ENCODE peak calls at places on chromosomes 12 and 14, in six cellular contexts. One of them, this sample, is unnamed.

GRCh38 chr12:94150483-94151225 is 2.3 kb downstream of the PLXNC1 start:
- DNase-seq in stomach: peak; percentile 31
- DNase-seq in fibroblast of pulmonary artery: no peak
- DNase-seq in fibroblast of lung: no peak
- DNase-seq in spleen: peak; percentile 91
- DNase-seq in heart left ventricle: no peak
- DNase-seq in this sample: no peak

GRCh38 chr12:93237235-93237915 is 140.3 kb upstream of the NUDT4 start:
- DNase-seq in spleen: no peak
- DNase-seq in fibroblast of pulmonary artery: peak; percentile 86
- DNase-seq in fibroblast of lung: peak; percentile 77
- DNase-seq in stomach: no peak
- DNase-seq in heart left ventricle: no peak
- DNase-seq in this sample: no peak

GRCh38 chr12:124744659-124745467 is 118.8 kb downstream of the SCARB1 start:
- DNase-seq in heart left ventricle: no peak
- DNase-seq in stomach: no peak
- DNase-seq in spleen: no peak
- DNase-seq in fibroblast of pulmonary artery: no peak
- DNase-seq in fibroblast of lung: no peak
- DNase-seq in this sample: no peak

GRCh38 chr12:51368640-51369517 is 22.3 kb downstream of the GALNT6 start:
- DNase-seq in spleen: peak; percentile 96
- DNase-seq in fibroblast of pulmonary artery: peak; percentile 82
- DNase-seq in heart left ventricle: peak; percentile 35
- DNase-seq in fibroblast of lung: no peak
- DNase-seq in stomach: peak; percentile 60
- DNase-seq in this sample: peak; percentile 63

GRCh38 chr12:4562034-4562657 is at the start of gene DYRK4:
- DNase-seq in spleen: peak; percentile 87
- DNase-seq in heart left ventricle: peak; percentile 81
- DNase-seq in stomach: peak; percentile 81
- DNase-seq in fibroblast of lung: peak; percentile 77
- DNase-seq in fibroblast of pulmonary artery: peak; percentile 71
- DNase-seq in this sample: peak; percentile 28

GRCh38 chr12:61018571-61018970 is 1241.6 kb upstream of the USP15 start:
- DNase-seq in heart left ventricle: no peak
- DNase-seq in spleen: no peak
- DNase-seq in fibroblast of pulmonary artery: no peak
- DNase-seq in stomach: no peak
- DNase-seq in fibroblast of lung: no peak
- DNase-seq in this sample: no peak

GRCh38 chr12:95918194-95918993 is 24.0 kb downstream of the CCDC38 start:
- DNase-seq in stomach: peak; percentile 30
- DNase-seq in fibroblast of lung: peak; percentile 53
- DNase-seq in fibroblast of pulmonary artery: peak; percentile 57
- DNase-seq in spleen: no peak
- DNase-seq in heart left ventricle: no peak
- DNase-seq in this sample: no peak

GRCh38 chr14:32197919-32198318 is 3.9 kb upstream of the RNU6-7 start:
- DNase-seq in stomach: no peak
- DNase-seq in spleen: no peak
- DNase-seq in fibroblast of pulmonary artery: no peak
- DNase-seq in heart left ventricle: no peak
- DNase-seq in fibroblast of lung: no peak
- DNase-seq in this sample: no peak

GRCh38 chr12:32644455-32644854 is 34.6 kb upstream of the DNM1L start:
- DNase-seq in heart left ventricle: no peak
- DNase-seq in stomach: no peak
- DNase-seq in fibroblast of pulmonary artery: peak; percentile 61
- DNase-seq in spleen: no peak
- DNase-seq in fibroblast of lung: no peak
- DNase-seq in this sample: no peak

GRCh38 chr12:6852651-6853354 is 853 bp downstream of the USP5 start:
- DNase-seq in heart left ventricle: no peak
- DNase-seq in stomach: peak; percentile 32
- DNase-seq in spleen: peak; percentile 84
- DNase-seq in fibroblast of lung: peak; percentile 82
- DNase-seq in fibroblast of pulmonary artery: peak; percentile 73
- DNase-seq in this sample: no peak

GRCh38 chr12:41190360-41190759 is 2.2 kb downstream of the PDZRN4 start:
- DNase-seq in fibroblast of lung: no peak
- DNase-seq in heart left ventricle: no peak
- DNase-seq in spleen: no peak
- DNase-seq in fibroblast of pulmonary artery: peak; percentile 3
- DNase-seq in stomach: no peak
- DNase-seq in this sample: no peak

GRCh38 chr14:103536693-103537092 is 7.7 kb downstream of the TRMT61A start:
- DNase-seq in spleen: no peak
- DNase-seq in fibroblast of lung: no peak
- DNase-seq in stomach: no peak
- DNase-seq in heart left ventricle: no peak
- DNase-seq in fibroblast of pulmonary artery: no peak
- DNase-seq in this sample: no peak

GRCh38 chr12:84757978-84758377 is 154.6 kb downstream of the SLC6A15 start:
- DNase-seq in spleen: no peak
- DNase-seq in fibroblast of lung: peak; percentile 27
- DNase-seq in heart left ventricle: no peak
- DNase-seq in fibroblast of pulmonary artery: peak; percentile 76
- DNase-seq in stomach: no peak
- DNase-seq in this sample: no peak

GRCh38 chr12:110279976-110280783 is 867 bp upstream of the ATP2A2 start:
- DNase-seq in stomach: peak; percentile 43
- DNase-seq in fibroblast of pulmonary artery: peak; percentile 34
- DNase-seq in fibroblast of lung: no peak
- DNase-seq in spleen: no peak
- DNase-seq in heart left ventricle: peak; percentile 83
- DNase-seq in this sample: no peak

GRCh38 chr12:118751355-118751754 is 230.0 kb upstream of the SRRM4 start:
- DNase-seq in heart left ventricle: no peak
- DNase-seq in fibroblast of lung: no peak
- DNase-seq in fibroblast of pulmonary artery: no peak
- DNase-seq in spleen: no peak
- DNase-seq in stomach: no peak
- DNase-seq in this sample: no peak

GRCh38 chr12:45756666-45757065 is 27.2 kb downstream of the ARID2 start:
- DNase-seq in heart left ventricle: no peak
- DNase-seq in fibroblast of lung: peak; percentile 21
- DNase-seq in stomach: no peak
- DNase-seq in fibroblast of pulmonary artery: no peak
- DNase-seq in spleen: no peak
- DNase-seq in this sample: no peak

GRCh38 chr12:120674172-120674571 is 12.8 kb upstream of the MLEC start:
- DNase-seq in spleen: no peak
- DNase-seq in stomach: no peak
- DNase-seq in heart left ventricle: no peak
- DNase-seq in fibroblast of lung: no peak
- DNase-seq in fibroblast of pulmonary artery: no peak
- DNase-seq in this sample: no peak

GRCh38 chr14:104138098-104138890 is at the start of gene KIF26A:
- DNase-seq in fibroblast of pulmonary artery: no peak
- DNase-seq in heart left ventricle: peak; percentile 51
- DNase-seq in stomach: no peak
- DNase-seq in spleen: peak; percentile 78
- DNase-seq in fibroblast of lung: no peak
- DNase-seq in this sample: no peak

GRCh38 chr12:111296906-111297463 is 71.9 kb downstream of the PHETA1 start:
- DNase-seq in fibroblast of pulmonary artery: no peak
- DNase-seq in spleen: no peak
- DNase-seq in stomach: no peak
- DNase-seq in fibroblast of lung: no peak
- DNase-seq in heart left ventricle: no peak
- DNase-seq in this sample: no peak

GRCh38 chr12:48973992-48974673 is 2.6 kb upstream of the WNT10B start:
- DNase-seq in fibroblast of pulmonary artery: peak; percentile 66
- DNase-seq in spleen: no peak
- DNase-seq in heart left ventricle: peak; percentile 66
- DNase-seq in stomach: peak; percentile 60
- DNase-seq in fibroblast of lung: peak; percentile 90
- DNase-seq in this sample: no peak

GRCh38 chr12:48580831-48581230 is 11.0 kb upstream of the LALBA start:
- DNase-seq in spleen: no peak
- DNase-seq in fibroblast of lung: no peak
- DNase-seq in fibroblast of pulmonary artery: no peak
- DNase-seq in stomach: no peak
- DNase-seq in heart left ventricle: no peak
- DNase-seq in this sample: no peak

GRCh38 chr12:113965951-113966797 is at the start of gene RBM19:
- DNase-seq in spleen: peak; percentile 99
- DNase-seq in stomach: peak; percentile 98
- DNase-seq in heart left ventricle: peak; percentile 97
- DNase-seq in fibroblast of lung: peak; percentile 98
- DNase-seq in fibroblast of pulmonary artery: peak; percentile 98
- DNase-seq in this sample: peak; percentile 89
- TF ChIP-seq CTCF in spleen: peak; percentile 93
- TF ChIP-seq CTCF in stomach: peak; percentile 91
- TF ChIP-seq CTCF in heart left ventricle: peak; percentile 94
- TF ChIP-seq CTCF in fibroblast of lung: peak; percentile 88
- TF ChIP-seq CTCF in fibroblast of pulmonary artery: peak; percentile 86
- TF ChIP-seq CTCF in this sample: peak; percentile 94

GRCh38 chr14:24114536-24115450 is at the start of the genes DCAF11 and NRL:
- DNase-seq in spleen: peak; percentile 99
- DNase-seq in fibroblast of pulmonary artery: peak; percentile 100
- DNase-seq in fibroblast of lung: peak; percentile 100
- DNase-seq in heart left ventricle: peak; percentile 99
- DNase-seq in stomach: peak; percentile 97
- DNase-seq in this sample: peak; percentile 99

GRCh38 chr14:24113801-24114535 is 609 bp upstream of the DCAF11 start:
- DNase-seq in stomach: peak; percentile 75
- DNase-seq in spleen: peak; percentile 96
- DNase-seq in heart left ventricle: peak; percentile 92
- DNase-seq in fibroblast of pulmonary artery: peak; percentile 84
- DNase-seq in fibroblast of lung: peak; percentile 93
- DNase-seq in this sample: peak; percentile 76

GRCh38 chr14:24117179-24117578 is 2.4 kb upstream of the NRL start:
- DNase-seq in spleen: peak; percentile 69
- DNase-seq in fibroblast of lung: no peak
- DNase-seq in fibroblast of pulmonary artery: no peak
- DNase-seq in stomach: no peak
- DNase-seq in heart left ventricle: no peak
- DNase-seq in this sample: no peak

GRCh38 chr14:24115451-24116110 is 832 bp upstream of the NRL start:
- DNase-seq in spleen: peak; percentile 87
- DNase-seq in fibroblast of lung: no peak
- DNase-seq in fibroblast of pulmonary artery: no peak
- DNase-seq in heart left ventricle: no peak
- DNase-seq in stomach: no peak
- DNase-seq in this sample: no peak

DNA sequence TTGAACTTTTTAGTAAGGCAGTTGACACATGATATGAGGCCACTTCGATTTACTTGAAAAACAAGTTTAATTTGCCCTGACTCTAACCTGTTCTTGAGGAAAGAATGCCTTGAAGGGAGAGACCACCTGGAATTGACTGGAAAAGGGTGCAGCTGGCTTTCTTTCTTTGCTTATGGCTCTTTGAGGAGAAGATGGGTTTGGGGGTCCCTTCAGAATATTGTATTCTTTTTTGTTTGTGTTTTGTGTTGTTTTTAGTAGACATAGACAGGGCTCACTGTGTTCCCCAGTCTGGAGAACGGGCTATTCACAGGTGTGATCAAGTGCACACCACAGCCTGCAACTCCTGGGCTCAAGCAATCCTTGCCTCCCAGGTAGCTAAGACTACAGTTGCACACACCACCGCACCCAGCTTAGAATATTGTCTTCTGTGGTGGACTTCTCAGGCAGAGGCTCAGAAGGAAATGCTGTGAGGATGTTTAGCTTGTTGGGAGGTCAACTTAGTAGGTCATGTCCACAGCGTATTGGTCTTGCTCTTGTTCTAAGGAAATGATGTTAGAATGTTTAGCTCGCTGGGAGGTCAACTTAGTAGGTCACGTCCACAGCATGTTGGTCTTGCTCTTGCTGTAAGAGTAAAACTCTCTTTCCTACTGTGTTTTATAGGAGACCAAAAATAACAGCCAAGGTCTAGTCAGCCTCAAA is 1.5 kb upstream of the NRL start:
- DNase-seq in stomach: no peak
- DNase-seq in spleen: peak; percentile 67
- DNase-seq in fibroblast of lung: no peak
- DNase-seq in fibroblast of pulmonary artery: no peak
- DNase-seq in heart left ventricle: no peak
- DNase-seq in this sample: no peak
- H3K4me3 ChIP-seq in stomach: peak overlapping the region; percentile 81
- H3K4me3 ChIP-seq in spleen: peak overlapping the region; percentile 63
- H3K4me3 ChIP-seq in fibroblast of lung: no peak overlapping the region
- H3K4me3 ChIP-seq in fibroblast of pulmonary artery: peak overlapping the region; percentile 96
- H3K4me3 ChIP-seq in heart left ventricle: peak overlapping the region; percentile 79
- H3K4me3 ChIP-seq in this sample: no peak overlapping the region

DNA sequence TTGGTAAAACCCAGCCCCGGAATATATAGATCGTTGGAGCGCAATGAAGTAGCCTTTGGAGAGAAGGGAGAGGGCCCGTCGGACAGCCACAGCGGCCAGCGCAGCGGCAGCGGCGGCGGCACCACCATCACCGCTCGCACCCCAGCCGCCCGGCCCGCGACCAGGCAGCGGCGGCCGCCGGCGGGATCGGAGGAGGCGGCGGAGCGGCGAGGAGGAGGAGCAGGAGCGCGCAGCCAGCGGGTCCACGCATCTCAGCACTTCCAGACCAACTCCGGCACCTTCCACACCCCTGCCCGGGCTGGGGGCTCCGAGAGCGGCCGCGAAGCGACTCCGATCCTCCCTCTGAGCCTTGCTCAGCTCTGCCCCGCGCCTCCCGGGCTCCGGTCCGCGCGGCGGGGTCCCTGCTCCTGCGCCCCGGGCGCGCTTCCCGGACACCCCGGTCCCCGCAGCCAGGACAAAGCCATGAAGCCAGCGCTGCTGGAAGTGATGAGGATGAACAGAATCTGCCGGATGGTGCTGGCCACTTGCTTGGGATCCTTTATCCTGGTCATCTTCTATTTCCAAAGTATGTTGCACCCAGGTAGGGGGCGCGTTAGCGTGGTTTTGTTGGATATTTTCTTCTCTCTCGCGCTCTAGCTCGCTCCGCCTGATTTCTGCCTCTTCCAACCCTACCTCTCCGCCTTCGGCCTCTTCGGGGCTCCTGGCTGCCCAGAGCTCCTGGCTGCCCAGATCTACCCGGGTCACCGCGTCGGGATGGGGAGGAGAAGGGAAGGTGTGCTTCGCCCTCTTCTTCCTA is 400 bp downstream of the CHST11 start:
- DNase-seq in heart left ventricle: peak; percentile 58
- DNase-seq in fibroblast of lung: peak; percentile 76
- DNase-seq in spleen: peak; percentile 90
- DNase-seq in stomach: peak; percentile 60
- DNase-seq in fibroblast of pulmonary artery: peak; percentile 80
- DNase-seq in this sample: no peak
- TF ChIP-seq CTCF in heart left ventricle: peak; percentile 31
- TF ChIP-seq CTCF in fibroblast of lung: peak; percentile 49
- TF ChIP-seq CTCF in spleen: no peak
- TF ChIP-seq CTCF in stomach: peak; percentile 49
- TF ChIP-seq CTCF in fibroblast of pulmonary artery: peak; percentile 50
- TF ChIP-seq CTCF in this sample: peak; percentile 64

DNA sequence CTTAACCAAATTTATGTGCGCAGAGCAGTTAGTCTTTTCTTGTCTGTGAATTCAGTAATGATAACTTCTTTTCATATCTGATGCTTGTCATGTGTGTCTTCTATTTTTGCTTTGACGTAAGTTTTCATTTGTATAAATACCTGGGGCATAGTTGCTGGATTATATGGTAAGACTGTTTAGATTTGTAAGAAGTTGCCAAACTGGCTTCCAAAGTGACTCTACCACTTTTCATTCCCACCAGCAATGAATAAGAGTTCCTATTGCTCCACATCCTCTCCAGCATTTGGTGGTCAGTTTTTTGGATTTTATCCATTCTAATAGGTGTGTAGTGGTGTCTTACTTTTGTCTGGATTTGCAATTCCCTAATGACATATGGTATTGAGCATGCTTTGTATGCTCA is 8.9 kb downstream of the ZNF268 start:
- DNase-seq in heart left ventricle: no peak
- DNase-seq in stomach: no peak
- DNase-seq in fibroblast of pulmonary artery: no peak
- DNase-seq in fibroblast of lung: no peak
- DNase-seq in spleen: no peak
- DNase-seq in this sample: no peak
- H3K4me3 ChIP-seq in heart left ventricle: no peak overlapping the region
- H3K4me3 ChIP-seq in stomach: no peak overlapping the region
- H3K4me3 ChIP-seq in fibroblast of pulmonary artery: no peak overlapping the region
- H3K4me3 ChIP-seq in fibroblast of lung: no peak overlapping the region
- H3K4me3 ChIP-seq in spleen: no peak overlapping the region
- H3K4me3 ChIP-seq in this sample: no peak overlapping the region

This sample was measured in kidney epithelial cell.